ENCODE peak calls at places on chromosomes 5 and 9, in six cellular contexts. H is T-helper 17 cell; J is astrocyte of the hippocampus; D is activated CD4-positive, alpha-beta T cell treated with anti-CD3 and anti-CD28 coated beads for 24 hours; C is stimulated activated CD8-positive, alpha-beta memory T cell treated with anti-CD3 and anti-CD28 coated beads, Interleukin-15, amount 100 ng/mL, for 1 hour; Y is dorsolateral prefrontal cortex. U is an unnamed sample.

GRCh38 chr9:80561526-80561925 is 989.8 kb downstream of the TLE4 start:
- DNase-seq in H (no peak), J (peak), D (no peak), C (no peak), Y (no peak), U (no peak)

GRCh38 chr9:89614319-89614892 is 9.6 kb downstream of the GADD45G start:
- DNase-seq in H (no peak), J (peak), D (no peak), C (no peak), Y (no peak), U (no peak)

GRCh38 chr5:163434410-163434866 is 3.0 kb upstream of the CCNG1 start:
- DNase-seq in H (no peak), J (peak), D (no peak), C (no peak), Y (no peak), U (no peak)

GRCh38 chr5:122126711-122127385 is 2.5 kb upstream of the ZNF474 start:
- DNase-seq in H (no peak), J (peak), D (no peak), C (no peak), Y (peak), U (no peak)

GRCh38 chr9:131407717-131408195 is 13.9 kb downstream of the PRRC2B start:
- DNase-seq in H (no peak), J (peak), D (no peak), C (peak), Y (no peak), U (no peak)

GRCh38 chr5:31889131-31889561 is 250.2 kb downstream of the PDZD2 start:
- DNase-seq in H (no peak), J (peak), D (no peak), C (no peak), Y (no peak), U (no peak)

GRCh38 chr5:137954131-137954879 is 65.0 kb downstream of the PKD2L2 start:
- DNase-seq in H (no peak), J (peak), D (no peak), C (no peak), Y (no peak), U (no peak)

GRCh38 chr9:18976368-18977238 is 56.4 kb downstream of the SAXO1 start:
- DNase-seq in H (no peak), J (peak), D (no peak), C (no peak), Y (no peak), U (no peak)

GRCh38 chr9:137823986-137824771 is 53.4 kb upstream of the CACNA1B start:
- DNase-seq in H (no peak), J (no peak), D (no peak), C (no peak), Y (no peak), U (no peak)

GRCh38 chr9:23123048-23123632 is 676.5 kb downstream of the DMRTA1 start:
- DNase-seq in H (no peak), J (peak), D (no peak), C (no peak), Y (peak), U (no peak)

GRCh38 chr5:128487041-128487440 is 51.0 kb downstream of the FBN2 start:
- DNase-seq in H (no peak), J (peak), D (no peak), C (no peak), Y (no peak), U (no peak)

GRCh38 chr5:91189480-91190332 is 193.4 kb downstream of the ARRDC3 start:
- DNase-seq in H (no peak), J (peak), D (no peak), C (no peak), Y (no peak), U (no peak)

GRCh38 chr9:86943223-86943870 is 4.0 kb downstream of the GAS1 start:
- DNase-seq in H (no peak), J (peak), D (no peak), C (no peak), Y (no peak), U (no peak)

GRCh38 chr5:135508496-135509005 is 27.2 kb downstream of the NEUROG1 start:
- DNase-seq in H (no peak), J (no peak), D (no peak), C (no peak), Y (no peak), U (no peak)

GRCh38 chr5:1919750-1920149 is 37.0 kb upstream of the IRX4 start:
- DNase-seq in H (no peak), J (no peak), D (no peak), C (no peak), Y (no peak), U (no peak)